ENCODE peak calls at places on chromosome 13, in six cellular contexts. T, Q, X, N, Y and D are unnamed samples.

GRCh38 chr13:32581177-32581786 is 5.0 kb upstream of the PDS5B start:
- DNase-seq in T (no peak), Q (no peak), X (no peak), N (no peak), Y (peak), D (peak)

GRCh38 chr13:51614350-51614786 is 30.1 kb downstream of the WDFY2 start:
- DNase-seq in T (peak), Q (no peak), X (peak), N (no peak), Y (no peak), D (no peak)

GRCh38 chr13:102907886-102908515 is 62.2 kb downstream of the ERCC5 start:
- DNase-seq in T (no peak), Q (no peak), X (no peak), N (no peak), Y (no peak), D (no peak)

GRCh38 chr13:51912091-51912490 is 50.3 kb downstream of the CCDC70 start:
- DNase-seq in T (no peak), Q (no peak), X (no peak), N (peak), Y (no peak), D (peak)

GRCh38 chr13:24742986-24743385 is 21.0 kb upstream of the RNF17 start:
- DNase-seq in T (no peak), Q (no peak), X (no peak), N (no peak), Y (no peak), D (no peak)

GRCh38 chr13:41327994-41328778 is 17.1 kb downstream of the NAA16 start:
- DNase-seq in T (peak), Q (no peak), X (no peak), N (no peak), Y (peak), D (no peak)

GRCh38 chr13:75607447-75607846 is 28.7 kb upstream of the LMO7 start:
- DNase-seq in T (no peak), Q (no peak), X (no peak), N (no peak), Y (no peak), D (no peak)

GRCh38 chr13:40221460-40222201 is 444.8 kb downstream of the FOXO1 start:
- DNase-seq in T (peak), Q (no peak), X (no peak), N (no peak), Y (peak), D (peak)

GRCh38 chr13:35208587-35208986 is 266.5 kb downstream of the NBEA start:
- DNase-seq in T (no peak), Q (no peak), X (no peak), N (no peak), Y (peak), D (no peak)